ENCODE peak calls at places on chromosome 13, in six cellular contexts. One of them, this sample, is unnamed. For H3K9me3 and H3K4me1, the result is how much of the 10 kb centered on the place peaks cover.

GRCh38 chr13:75771818-75772217 is 135.7 kb downstream of the LMO7 start:
- DNase-seq in heart right ventricle: no peak
- DNase-seq in cardiac muscle cell: no peak
- DNase-seq in aorta: no peak
- DNase-seq in H1: no peak
- DNase-seq in Caco-2: no peak
- DNase-seq in this sample: no peak

GRCh38 chr13:47990920-47991466 is 10.1 kb downstream of the SUCLA2 start:
- DNase-seq in cardiac muscle cell: no peak
- DNase-seq in H1: no peak
- DNase-seq in heart right ventricle: no peak
- DNase-seq in Caco-2: no peak
- DNase-seq in aorta: no peak
- DNase-seq in this sample: no peak

GRCh38 chr13:96730676-96731075 is 263.6 kb downstream of the OXGR1 start:
- DNase-seq in H1: no peak
- DNase-seq in aorta: no peak
- DNase-seq in cardiac muscle cell: no peak
- DNase-seq in Caco-2: no peak
- DNase-seq in heart right ventricle: no peak
- DNase-seq in this sample: no peak

GRCh38 chr13:45943965-45944364 is 92.4 kb upstream of the SIAH3 start:
- DNase-seq in heart right ventricle: no peak
- DNase-seq in H1: no peak
- DNase-seq in cardiac muscle cell: no peak
- DNase-seq in aorta: no peak
- DNase-seq in Caco-2: no peak
- DNase-seq in this sample: no peak

GRCh38 chr13:24500977-24501376 is 11.6 kb downstream of the PARP4 start:
- DNase-seq in heart right ventricle: no peak
- DNase-seq in H1: no peak
- DNase-seq in aorta: no peak
- DNase-seq in Caco-2: no peak
- DNase-seq in cardiac muscle cell: no peak
- DNase-seq in this sample: no peak

GRCh38 chr13:96284971-96285370 is 195.1 kb downstream of the HS6ST3 start:
- DNase-seq in heart right ventricle: no peak
- DNase-seq in cardiac muscle cell: no peak
- DNase-seq in H1: no peak
- DNase-seq in Caco-2: no peak
- DNase-seq in aorta: no peak
- DNase-seq in this sample: no peak

GRCh38 chr13:21825186-21825585 is 154.3 kb downstream of the FGF9 start:
- DNase-seq in aorta: no peak
- DNase-seq in cardiac muscle cell: no peak
- DNase-seq in Caco-2: no peak
- DNase-seq in H1: no peak
- DNase-seq in heart right ventricle: no peak
- DNase-seq in this sample: no peak

GRCh38 chr13:77981191-77981925 is 62.7 kb upstream of the EDNRB start:
- DNase-seq in aorta: no peak
- DNase-seq in H1: no peak
- DNase-seq in Caco-2: no peak
- DNase-seq in heart right ventricle: no peak
- DNase-seq in cardiac muscle cell: no peak
- DNase-seq in this sample: no peak

GRCh38 chr13:101242720-101243119 is 173.6 kb downstream of the NALCN start:
- DNase-seq in H1: no peak
- DNase-seq in heart right ventricle: no peak
- DNase-seq in aorta: no peak
- DNase-seq in cardiac muscle cell: no peak
- DNase-seq in Caco-2: no peak
- DNase-seq in this sample: no peak

GRCh38 chr13:39599842-39600241 is 3.2 kb downstream of the LHFPL6 start:
- DNase-seq in cardiac muscle cell: no peak
- DNase-seq in heart right ventricle: no peak
- DNase-seq in H1: no peak
- DNase-seq in Caco-2: no peak
- DNase-seq in aorta: no peak
- DNase-seq in this sample: no peak

GRCh38 chr13:26656919-26657318 is 99.4 kb downstream of the WASF3 start:
- DNase-seq in heart right ventricle: no peak
- DNase-seq in aorta: no peak
- DNase-seq in H1: no peak
- DNase-seq in Caco-2: no peak
- DNase-seq in cardiac muscle cell: peak
- DNase-seq in this sample: no peak

GRCh38 chr13:40993987-40994386 is 25.1 kb downstream of the ELF1 start:
- DNase-seq in aorta: no peak
- DNase-seq in cardiac muscle cell: no peak
- DNase-seq in H1: no peak
- DNase-seq in Caco-2: peak
- DNase-seq in heart right ventricle: no peak
- DNase-seq in this sample: no peak

GRCh38 chr13:52838433-52839107 is 9.9 kb downstream of the PCDH8 start:
- DNase-seq in cardiac muscle cell: no peak
- DNase-seq in H1: no peak
- DNase-seq in heart right ventricle: no peak
- DNase-seq in aorta: no peak
- DNase-seq in Caco-2: no peak
- DNase-seq in this sample: no peak

GRCh38 chr13:79674765-79675515 is 194.0 kb downstream of the NDFIP2 start:
- DNase-seq in cardiac muscle cell: no peak
- DNase-seq in H1: no peak
- DNase-seq in aorta: no peak
- DNase-seq in heart right ventricle: no peak
- DNase-seq in Caco-2: no peak
- DNase-seq in this sample: no peak

GRCh38 chr13:98853791-98854191 is 101.3 kb upstream of the SLC15A1 start:
- DNase-seq in Caco-2: no peak
- DNase-seq in heart right ventricle: no peak
- DNase-seq in H1: no peak
- DNase-seq in cardiac muscle cell: no peak
- DNase-seq in aorta: no peak
- DNase-seq in this sample: no peak

GRCh38 chr13:80945328-80945727 is 604.4 kb upstream of the SPRY2 start:
- DNase-seq in Caco-2: peak
- DNase-seq in aorta: no peak
- DNase-seq in H1: peak
- DNase-seq in heart right ventricle: peak
- DNase-seq in cardiac muscle cell: peak
- DNase-seq in this sample: no peak

GRCh38 chr13:22189176-22190048 is 518.5 kb downstream of the FGF9 start:
- DNase-seq in H1: no peak
- DNase-seq in aorta: no peak
- DNase-seq in heart right ventricle: no peak
- DNase-seq in cardiac muscle cell: no peak
- DNase-seq in Caco-2: no peak
- DNase-seq in this sample: no peak

GRCh38 chr13:99894835-99895427 is 76.6 kb downstream of the ZIC5 start:
- DNase-seq in Caco-2: no peak
- DNase-seq in H1: no peak
- DNase-seq in aorta: no peak
- DNase-seq in cardiac muscle cell: no peak
- DNase-seq in heart right ventricle: no peak
- DNase-seq in this sample: no peak

GRCh38 chr13:67469623-67470022 is 239.5 kb upstream of the PCDH9 start:
- DNase-seq in heart right ventricle: no peak
- DNase-seq in H1: no peak
- DNase-seq in Caco-2: no peak
- DNase-seq in aorta: no peak
- DNase-seq in cardiac muscle cell: no peak
- DNase-seq in this sample: no peak

GRCh38 chr13:23450340-23451046 is 17.0 kb upstream of the SACS start:
- DNase-seq in cardiac muscle cell: no peak
- DNase-seq in Caco-2: no peak
- DNase-seq in heart right ventricle: no peak
- DNase-seq in H1: no peak
- DNase-seq in aorta: no peak
- DNase-seq in this sample: peak

GRCh38 chr13:108155185-108156106 is 59.9 kb downstream of the LIG4 start:
- DNase-seq in H1: peak
- DNase-seq in aorta: peak
- DNase-seq in Caco-2: peak
- DNase-seq in cardiac muscle cell: peak
- DNase-seq in heart right ventricle: peak
- DNase-seq in this sample: peak

GRCh38 chr13:22238269-22238668 is 567.4 kb downstream of the FGF9 start:
- DNase-seq in Caco-2: no peak
- DNase-seq in aorta: no peak
- DNase-seq in H1: no peak
- DNase-seq in cardiac muscle cell: no peak
- DNase-seq in heart right ventricle: no peak
- DNase-seq in this sample: no peak

GRCh38 chr13:39297664-39298171 is 259.5 kb downstream of the NHLRC3 start:
- DNase-seq in heart right ventricle: no peak
- DNase-seq in cardiac muscle cell: no peak
- DNase-seq in aorta: no peak
- DNase-seq in Caco-2: no peak
- DNase-seq in H1: no peak
- DNase-seq in this sample: no peak

GRCh38 chr13:20399515-20399914 is 126.1 kb downstream of the CRYL1 start:
- DNase-seq in aorta: no peak
- DNase-seq in cardiac muscle cell: no peak
- DNase-seq in Caco-2: no peak
- DNase-seq in H1: no peak
- DNase-seq in heart right ventricle: no peak
- DNase-seq in this sample: no peak

GRCh38 chr13:49234741-49235140 is 13.0 kb upstream of the CDADC1 start:
- DNase-seq in aorta: no peak
- DNase-seq in cardiac muscle cell: no peak
- DNase-seq in Caco-2: no peak
- DNase-seq in H1: no peak
- DNase-seq in heart right ventricle: no peak
- DNase-seq in this sample: no peak

GRCh38 chr13:71964491-71965108 is 97.6 kb upstream of the DACH1 start:
- DNase-seq in heart right ventricle: no peak
- DNase-seq in cardiac muscle cell: no peak
- DNase-seq in Caco-2: no peak
- DNase-seq in H1: no peak
- DNase-seq in aorta: no peak
- DNase-seq in this sample: no peak

GRCh38 chr13:93146584-93147292 is 79.9 kb upstream of the GPC6 start:
- DNase-seq in cardiac muscle cell: no peak
- DNase-seq in Caco-2: no peak
- DNase-seq in heart right ventricle: no peak
- DNase-seq in H1: no peak
- DNase-seq in aorta: no peak
- DNase-seq in this sample: no peak

GRCh38 chr13:104085611-104086010 is 1019.4 kb upstream of the SLC10A2 start:
- DNase-seq in Caco-2: no peak
- DNase-seq in cardiac muscle cell: no peak
- DNase-seq in aorta: no peak
- DNase-seq in heart right ventricle: no peak
- DNase-seq in H1: no peak
- DNase-seq in this sample: no peak

GRCh38 chr13:51729853-51730553 is 74.0 kb downstream of the DHRS12 start:
- DNase-seq in H1: no peak
- DNase-seq in cardiac muscle cell: no peak
- DNase-seq in aorta: peak
- DNase-seq in Caco-2: no peak
- DNase-seq in heart right ventricle: no peak
- DNase-seq in this sample: peak

GRCh38 chr13:105196052-105196451 is 1339.4 kb downstream of the EFNB2 start:
- DNase-seq in H1: no peak
- DNase-seq in aorta: no peak
- DNase-seq in cardiac muscle cell: no peak
- DNase-seq in heart right ventricle: no peak
- DNase-seq in Caco-2: no peak
- DNase-seq in this sample: no peak

GRCh38 chr13:19324325-19324724 is 142.7 kb upstream of the TUBA3C start:
- DNase-seq in cardiac muscle cell: no peak
- DNase-seq in H1: no peak
- DNase-seq in Caco-2: no peak
- DNase-seq in aorta: no peak
- DNase-seq in heart right ventricle: no peak
- DNase-seq in this sample: no peak
- H3K9me3 ChIP-seq in cardiac muscle cell: under half
- H3K9me3 ChIP-seq in H1: half or more
- H3K9me3 ChIP-seq in Caco-2: under half
- H3K9me3 ChIP-seq in aorta: under half
- H3K9me3 ChIP-seq in heart right ventricle: under half
- H3K9me3 ChIP-seq in this sample: under half

DNA sequence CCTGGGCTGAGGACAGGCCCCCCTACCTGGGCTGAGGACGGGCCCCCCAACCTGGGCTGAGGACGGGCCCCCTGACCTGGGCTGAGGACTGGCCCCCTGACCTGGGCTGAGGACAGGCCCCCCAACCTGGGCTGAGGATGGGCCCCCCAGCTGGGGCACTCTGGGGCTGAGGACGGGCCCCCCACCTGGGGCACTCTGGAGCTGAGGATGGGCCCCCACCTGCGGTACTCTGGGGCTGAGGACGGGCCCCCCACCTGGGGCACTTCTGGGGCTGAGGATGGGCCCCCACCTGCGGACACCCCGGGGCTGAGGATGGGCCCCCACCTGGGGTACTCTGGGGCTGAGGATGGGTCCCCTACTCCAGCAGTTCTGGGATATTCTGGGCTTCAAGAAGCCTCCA is 65.5 kb downstream of the RASA3 start:
- DNase-seq in cardiac muscle cell: no peak
- DNase-seq in heart right ventricle: no peak
- DNase-seq in aorta: peak
- DNase-seq in H1: no peak
- DNase-seq in Caco-2: no peak
- DNase-seq in this sample: no peak
- H3K4me1 ChIP-seq in cardiac muscle cell: under half
- H3K4me1 ChIP-seq in heart right ventricle: half or more
- H3K4me1 ChIP-seq in aorta: under half
- H3K4me1 ChIP-seq in H1: under half
- H3K4me1 ChIP-seq in Caco-2: under half
- H3K4me1 ChIP-seq in this sample: under half

GRCh38 chr13:44573071-44573470 is 3.1 kb downstream of the TSC22D1 start:
- DNase-seq in aorta: no peak
- DNase-seq in heart right ventricle: no peak
- DNase-seq in Caco-2: no peak
- DNase-seq in cardiac muscle cell: no peak
- DNase-seq in H1: no peak
- DNase-seq in this sample: no peak
- H3K4me3 ChIP-seq in aorta: peak
- H3K4me3 ChIP-seq in heart right ventricle: no peak
- H3K4me3 ChIP-seq in Caco-2: no peak
- H3K4me3 ChIP-seq in cardiac muscle cell: peak
- H3K4me3 ChIP-seq in H1: peak
- H3K4me3 ChIP-seq in this sample: peak

GRCh38 chr13:19158006-19158405 is 23.6 kb downstream of the TUBA3C start:
- DNase-seq in cardiac muscle cell: no peak
- DNase-seq in heart right ventricle: no peak
- DNase-seq in Caco-2: no peak
- DNase-seq in aorta: no peak
- DNase-seq in H1: no peak
- DNase-seq in this sample: no peak
- H3K9me3 ChIP-seq in cardiac muscle cell: under half
- H3K9me3 ChIP-seq in heart right ventricle: under half
- H3K9me3 ChIP-seq in Caco-2: under half
- H3K9me3 ChIP-seq in aorta: under half
- H3K9me3 ChIP-seq in H1: half or more
- H3K9me3 ChIP-seq in this sample: under half